ENCODE peak calls at places on chromosome 18, in six cellular contexts. C is activated CD4-positive, alpha-beta T cell treated with anti-CD3 and anti-CD28 coated beads, Interleukin-2, amount 10 ng/mL, durations not matched to agents 7 days and 5 days; G is AG08396; E is vagina; W is fibroblast of pulmonary artery; O is activated naive CD8-positive, alpha-beta T cell treated with anti-CD3 and anti-CD28 coated beads, Interleukin-2, amount 10 ng/mL, durations not matched to agents 7 days and 5 days. J is an unnamed sample.

GRCh38 chr18:12302391-12303147 is 5.5 kb upstream of the TUBB6 start:
- DNase-seq in G (no peak), O (no peak), W (no peak), E (peak), C (no peak), J (no peak)

GRCh38 chr18:3340015-3340681 is 78.2 kb downstream of the MYL12B start:
- DNase-seq in E (no peak), G (no peak), O (no peak), C (no peak), W (peak), J (no peak)

GRCh38 chr18:9437049-9437448 is 38.3 kb upstream of the RALBP1 start:
- DNase-seq in C (no peak), G (peak), E (peak), O (no peak), W (peak), J (no peak)

GRCh38 chr18:62939433-62939832 is 224.1 kb downstream of the PHLPP1 start:
- DNase-seq in O (no peak), W (no peak), C (no peak), G (no peak), E (no peak), J (no peak)

GRCh38 chr18:55404811-55405654 is 183.0 kb downstream of the TCF4 start:
- DNase-seq in G (no peak), E (no peak), W (peak), O (no peak), C (no peak), J (no peak)

GRCh38 chr18:48319796-48320638 is 89.2 kb downstream of the ZBTB7C start:
- DNase-seq in W (peak), C (no peak), E (no peak), G (no peak), O (no peak), J (no peak)

GRCh38 chr18:66495844-66496243 is 108.0 kb downstream of the CDH19 start:
- DNase-seq in O (no peak), W (peak), C (no peak), G (no peak), E (no peak), J (peak)

GRCh38 chr18:55246278-55246677 is 287.0 kb upstream of the CCDC68 start:
- DNase-seq in O (no peak), G (no peak), C (no peak), W (no peak), E (no peak), J (no peak)

GRCh38 chr18:47585914-47586313 is 334.5 kb upstream of the SKOR2 start:
- DNase-seq in W (no peak), E (no peak), C (no peak), G (no peak), O (no peak), J (peak)

GRCh38 chr18:23194969-23195957 is 60.0 kb downstream of the CABLES1 start:
- DNase-seq in C (no peak), G (no peak), O (no peak), W (no peak), E (no peak), J (no peak)

GRCh38 chr18:8699948-8700347 is 5.4 kb upstream of the MTCL1 start:
- DNase-seq in E (no peak), O (no peak), G (no peak), W (no peak), C (no peak), J (no peak)

GRCh38 chr18:36201765-36202164 is 14.5 kb downstream of the MOCOS start:
- DNase-seq in W (no peak), O (no peak), C (no peak), G (no peak), E (no peak), J (no peak)

GRCh38 chr18:40929389-40929788 is 1025.6 kb upstream of the PIK3C3 start:
- DNase-seq in O (no peak), C (no peak), E (no peak), W (no peak), G (no peak), J (no peak)

GRCh38 chr18:47870605-47871004 is 59.9 kb downstream of the SMAD2 start:
- DNase-seq in G (no peak), W (no peak), O (no peak), E (no peak), C (no peak), J (no peak)

GRCh38 chr18:45825258-45825744 is at the start of gene SIGLEC15:
- DNase-seq in G (no peak), C (no peak), O (no peak), E (no peak), W (no peak), J (no peak)

GRCh38 chr18:25033747-25034471 is 318.1 kb downstream of the ZNF521 start:
- DNase-seq in O (no peak), C (no peak), E (no peak), G (no peak), W (no peak), J (no peak)

GRCh38 chr18:67194886-67195285 is 321.6 kb downstream of the DSEL start:
- DNase-seq in C (no peak), E (no peak), W (no peak), G (no peak), O (no peak), J (peak)

GRCh38 chr18:63936156-63936931 is 12.8 kb upstream of the HMSD start:
- DNase-seq in E (no peak), O (peak), C (peak), W (peak), G (peak), J (peak)

GRCh38 chr18:44090453-44090852 is 590.2 kb upstream of the SETBP1 start:
- DNase-seq in E (no peak), W (no peak), O (no peak), C (no peak), G (no peak), J (no peak)

GRCh38 chr18:50545936-50546335 is 14.0 kb upstream of the MAPK4 start:
- DNase-seq in E (peak), C (no peak), W (no peak), G (no peak), O (no peak), J (no peak)

GRCh38 chr18:10912790-10913560 is 236.4 kb downstream of the PIEZO2 start:
- DNase-seq in O (no peak), G (no peak), C (no peak), E (no peak), W (peak), J (no peak)

GRCh38 chr18:79954791-79955190 is 3.3 kb upstream of the SLC66A2 start:
- DNase-seq in C (no peak), G (no peak), O (peak), W (no peak), E (peak), J (no peak)

GRCh38 chr18:63844254-63844653 is 43.3 kb upstream of the SERPINB2 start:
- DNase-seq in W (peak), E (no peak), C (no peak), G (peak), O (no peak), J (peak)

GRCh38 chr18:475202-475624 is 25.3 kb downstream of the COLEC12 start:
- DNase-seq in G (no peak), E (no peak), W (peak), C (no peak), O (no peak), J (peak)

GRCh38 chr18:36176177-36176584 is 11.1 kb upstream of the MOCOS start:
- DNase-seq in G (no peak), W (no peak), E (no peak), C (no peak), O (no peak), J (no peak)

GRCh38 chr18:58087928-58088722 is 44.1 kb downstream of the NEDD4L start:
- DNase-seq in G (no peak), C (no peak), O (no peak), E (no peak), W (no peak), J (peak)

GRCh38 chr18:76364282-76365259 is 130.5 kb downstream of the ZNF516 start:
- DNase-seq in E (no peak), C (no peak), O (no peak), W (no peak), G (no peak), J (no peak)

GRCh38 chr18:29003194-29003593 is 826.3 kb upstream of the CDH2 start:
- DNase-seq in C (no peak), W (no peak), G (no peak), E (no peak), O (no peak), J (no peak)

GRCh38 chr18:34122724-34123334 is 101.9 kb downstream of the NOL4 start:
- DNase-seq in W (peak), E (no peak), G (peak), O (no peak), C (peak), J (peak)

GRCh38 chr18:39795350-39795749 is 2159.7 kb upstream of the PIK3C3 start:
- DNase-seq in O (no peak), W (no peak), E (no peak), G (no peak), C (no peak), J (peak)

GRCh38 chr18:44128365-44128764 is 552.3 kb upstream of the SETBP1 start:
- DNase-seq in W (peak), E (no peak), G (no peak), O (no peak), C (no peak), J (no peak)

GRCh38 chr18:58603365-58604067 is 25.4 kb downstream of the ALPK2 start:
- DNase-seq in O (no peak), W (peak), G (no peak), E (no peak), C (peak), J (no peak)